ENCODE peak calls at places on chromosomes 7 and 10, in six cellular contexts. One of them, this sample, is unnamed.

GRCh38 chr10:97822261-97822687 is 27.4 kb upstream of the GOLGA7B start:
- DNase-seq in GM12892: no peak
- DNase-seq in endothelial cell of umbilical vein: no peak
- DNase-seq in GM12891: no peak
- DNase-seq in K562: no peak
- DNase-seq in vagina: no peak
- DNase-seq in this sample: no peak

GRCh38 chr10:22230331-22230833 is 12.6 kb upstream of the EBLN1 start:
- DNase-seq in GM12892: no peak
- DNase-seq in endothelial cell of umbilical vein: peak; percentile 75
- DNase-seq in GM12891: peak; percentile 13
- DNase-seq in K562: peak; percentile 75
- DNase-seq in vagina: no peak
- DNase-seq in this sample: no peak

GRCh38 chr7:27080844-27081423 is 14.9 kb downstream of the HOXA1 start:
- DNase-seq in GM12892: no peak
- DNase-seq in endothelial cell of umbilical vein: no peak
- DNase-seq in GM12891: no peak
- DNase-seq in K562: no peak
- DNase-seq in vagina: no peak
- DNase-seq in this sample: no peak

GRCh38 chr10:60200012-60200681 is 189.5 kb downstream of the ANK3 start:
- DNase-seq in GM12892: no peak
- DNase-seq in endothelial cell of umbilical vein: no peak
- DNase-seq in GM12891: no peak
- DNase-seq in K562: no peak
- DNase-seq in vagina: no peak
- DNase-seq in this sample: no peak

GRCh38 chr7:45156516-45157272 is 897 bp upstream of the RAMP3 start:
- DNase-seq in GM12892: no peak
- DNase-seq in endothelial cell of umbilical vein: no peak
- DNase-seq in GM12891: no peak
- DNase-seq in K562: no peak
- DNase-seq in vagina: no peak
- DNase-seq in this sample: no peak

GRCh38 chr7:13198036-13198435 is 510.6 kb downstream of the ARL4A start:
- DNase-seq in GM12892: no peak
- DNase-seq in endothelial cell of umbilical vein: no peak
- DNase-seq in GM12891: no peak
- DNase-seq in K562: no peak
- DNase-seq in vagina: no peak
- DNase-seq in this sample: no peak

GRCh38 chr7:135193615-135194081 is 17.7 kb downstream of the WDR91 start:
- DNase-seq in GM12892: no peak
- DNase-seq in endothelial cell of umbilical vein: no peak
- DNase-seq in GM12891: no peak
- DNase-seq in K562: no peak
- DNase-seq in vagina: peak; percentile 40
- DNase-seq in this sample: no peak

GRCh38 chr10:52752801-52753437 is 19.7 kb downstream of the MBL2 start:
- DNase-seq in GM12892: no peak
- DNase-seq in endothelial cell of umbilical vein: no peak
- DNase-seq in GM12891: no peak
- DNase-seq in K562: no peak
- DNase-seq in vagina: peak; percentile 80
- DNase-seq in this sample: no peak

GRCh38 chr7:99437946-99438572 is 539 bp downstream of the PTCD1 start:
- DNase-seq in GM12892: no peak
- DNase-seq in endothelial cell of umbilical vein: no peak
- DNase-seq in GM12891: no peak
- DNase-seq in K562: no peak
- DNase-seq in vagina: no peak
- DNase-seq in this sample: no peak

GRCh38 chr10:26479766-26480492 is 41.8 kb downstream of the APBB1IP start:
- DNase-seq in GM12892: no peak
- DNase-seq in endothelial cell of umbilical vein: no peak
- DNase-seq in GM12891: no peak
- DNase-seq in K562: no peak
- DNase-seq in vagina: no peak
- DNase-seq in this sample: no peak

GRCh38 chr7:104179178-104179577 is 28.6 kb downstream of the ORC5 start:
- DNase-seq in GM12892: no peak
- DNase-seq in endothelial cell of umbilical vein: no peak
- DNase-seq in GM12891: no peak
- DNase-seq in K562: no peak
- DNase-seq in vagina: no peak
- DNase-seq in this sample: no peak

GRCh38 chr7:50367098-50367497 is 62.6 kb downstream of the IKZF1 start:
- DNase-seq in GM12892: no peak
- DNase-seq in endothelial cell of umbilical vein: no peak
- DNase-seq in GM12891: no peak
- DNase-seq in K562: no peak
- DNase-seq in vagina: no peak
- DNase-seq in this sample: no peak

GRCh38 chr7:140060788-140061606 is 1.8 kb downstream of the PARP12 start:
- DNase-seq in GM12892: no peak
- DNase-seq in endothelial cell of umbilical vein: peak; percentile 88
- DNase-seq in GM12891: no peak
- DNase-seq in K562: peak; percentile 72
- DNase-seq in vagina: peak; percentile 72
- DNase-seq in this sample: peak; percentile 33

GRCh38 chr7:140061607-140061930 is 1.2 kb downstream of the PARP12 start:
- DNase-seq in GM12892: no peak
- DNase-seq in endothelial cell of umbilical vein: no peak
- DNase-seq in GM12891: no peak
- DNase-seq in K562: no peak
- DNase-seq in vagina: peak; percentile 86
- DNase-seq in this sample: no peak

GRCh38 chr7:140062118-140062527 is 628 bp downstream of the PARP12 start:
- DNase-seq in GM12892: peak; percentile 28
- DNase-seq in endothelial cell of umbilical vein: peak; percentile 46
- DNase-seq in GM12891: no peak
- DNase-seq in K562: peak; percentile 56
- DNase-seq in vagina: no peak
- DNase-seq in this sample: peak; percentile 50

GRCh38 chr7:140060243-140060630 is 2.5 kb downstream of the PARP12 start:
- DNase-seq in GM12892: no peak
- DNase-seq in endothelial cell of umbilical vein: peak; percentile 26
- DNase-seq in GM12891: no peak
- DNase-seq in K562: peak; percentile 36
- DNase-seq in vagina: no peak
- DNase-seq in this sample: no peak

DNA sequence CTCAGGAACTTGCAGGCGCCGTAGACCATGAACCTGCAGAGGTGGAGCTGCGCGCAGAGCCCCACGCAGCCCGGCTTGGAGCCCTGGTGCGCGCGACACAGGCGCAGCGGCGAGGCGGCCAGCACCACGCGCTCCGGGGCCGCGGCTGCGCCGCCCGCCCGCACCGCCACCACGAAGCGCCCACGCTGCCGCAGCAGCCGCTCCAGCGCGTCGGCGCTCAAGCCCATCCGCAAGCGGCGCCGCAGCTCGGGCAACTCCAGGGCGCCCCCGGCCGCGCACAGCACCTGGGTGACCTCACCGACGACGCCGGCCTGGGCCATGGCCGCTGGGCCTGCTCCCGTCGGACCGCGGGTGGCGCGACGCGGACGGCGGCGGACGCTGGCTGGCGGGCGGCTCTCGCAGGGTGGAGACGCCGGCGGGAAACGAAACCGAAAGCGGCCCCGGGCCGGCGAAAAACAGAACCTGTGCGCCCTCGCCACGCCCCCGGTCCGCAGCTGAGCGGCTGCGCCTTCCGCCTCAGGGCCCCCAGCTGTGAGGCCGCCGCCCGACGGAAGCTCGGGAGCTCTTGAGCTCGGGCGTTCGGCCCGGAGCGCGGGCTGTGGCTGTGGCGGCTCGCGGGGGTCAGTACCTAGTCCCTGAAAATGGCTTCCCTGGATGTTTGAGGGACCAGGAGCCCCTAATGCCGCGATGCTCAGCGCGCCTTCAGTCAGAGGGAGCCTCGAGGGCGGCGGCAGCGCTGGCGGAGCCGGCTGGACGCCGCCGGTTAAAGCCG is at the start of gene PARP12:
- DNase-seq in GM12892: peak; percentile 66
- DNase-seq in endothelial cell of umbilical vein: peak; percentile 85
- DNase-seq in GM12891: peak; percentile 87
- DNase-seq in K562: peak; percentile 93
- DNase-seq in vagina: no peak
- DNase-seq in this sample: peak; percentile 94
- TF ChIP-seq POLR2A in GM12892: peak; percentile 66
- TF ChIP-seq POLR2A in endothelial cell of umbilical vein: peak; percentile 64
- TF ChIP-seq POLR2A in GM12891: no peak
- TF ChIP-seq POLR2A in K562: peak; percentile 81
- TF ChIP-seq POLR2A in vagina: peak; percentile 29
- TF ChIP-seq POLR2A in this sample: peak; percentile 82

DNA sequence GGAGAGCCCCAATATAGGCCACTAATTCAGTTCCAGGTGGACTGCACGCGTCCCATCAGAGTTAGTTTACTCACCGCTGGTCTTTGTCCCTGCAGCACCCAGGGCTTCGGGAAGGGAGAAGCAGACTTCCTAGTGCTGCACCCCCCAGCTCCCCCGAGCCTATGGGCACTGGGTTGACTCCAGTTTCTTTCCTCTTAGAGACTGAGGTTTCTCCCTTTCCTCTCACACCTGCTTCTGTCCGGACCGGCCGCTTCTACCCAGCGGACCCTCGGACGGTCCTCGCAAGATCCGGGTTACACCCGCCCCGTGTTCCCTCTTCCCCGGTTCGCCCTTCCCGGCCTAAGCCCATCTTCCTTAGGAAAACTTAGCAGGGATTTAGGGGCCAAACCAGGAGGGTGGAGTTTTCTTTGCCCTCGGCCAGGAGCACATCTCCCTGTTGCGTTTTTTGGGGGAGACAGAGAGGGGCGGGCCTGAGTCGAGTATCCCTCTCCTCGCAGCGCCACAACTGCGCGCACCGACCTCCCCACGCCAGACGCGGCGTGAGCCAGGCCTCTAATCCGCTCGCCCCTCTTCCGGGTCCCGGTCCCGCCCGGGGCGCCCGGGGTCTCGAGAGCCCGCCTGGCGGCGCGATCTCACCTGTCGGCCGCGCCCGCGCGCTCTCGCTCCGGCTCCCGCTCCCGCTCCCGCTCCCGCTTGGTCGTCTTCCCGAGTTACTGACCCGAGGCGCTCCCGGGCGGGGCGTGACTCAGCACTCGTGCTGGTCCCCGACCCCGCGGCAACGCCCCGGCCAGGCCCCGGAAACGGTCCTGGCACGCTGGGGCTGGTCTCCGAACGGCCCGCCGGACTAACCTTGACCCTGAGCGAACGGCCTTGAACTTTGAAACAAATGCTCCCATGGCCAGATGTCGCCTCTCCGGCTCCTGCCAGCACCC is at the start of gene AIFM2:
- DNase-seq in GM12892: peak; percentile 86
- DNase-seq in endothelial cell of umbilical vein: peak; percentile 38
- DNase-seq in GM12891: peak; percentile 79
- DNase-seq in K562: peak; percentile 88
- DNase-seq in vagina: no peak
- DNase-seq in this sample: peak; percentile 94
- TF ChIP-seq POLR2AphosphoS5 in GM12892: peak; percentile 60
- TF ChIP-seq POLR2AphosphoS5 in endothelial cell of umbilical vein: peak; percentile 46
- TF ChIP-seq POLR2AphosphoS5 in GM12891: peak; percentile 28
- TF ChIP-seq POLR2AphosphoS5 in K562: peak; percentile 41
- TF ChIP-seq POLR2AphosphoS5 in vagina: peak; percentile 66
- TF ChIP-seq POLR2AphosphoS5 in this sample: peak; percentile 91

GRCh38 chr10:63116452-63117072 is 16.6 kb upstream of the NRBF2 start:
- DNase-seq in GM12892: no peak
- DNase-seq in endothelial cell of umbilical vein: no peak
- DNase-seq in GM12891: no peak
- DNase-seq in K562: no peak
- DNase-seq in vagina: no peak
- DNase-seq in this sample: no peak

GRCh38 chr10:63120554-63120953 is 12.6 kb upstream of the NRBF2 start:
- DNase-seq in GM12892: no peak
- DNase-seq in endothelial cell of umbilical vein: no peak
- DNase-seq in GM12891: no peak
- DNase-seq in K562: no peak
- DNase-seq in vagina: no peak
- DNase-seq in this sample: no peak

GRCh38 chr10:63110940-63111339 is 22.2 kb upstream of the NRBF2 start:
- DNase-seq in GM12892: no peak
- DNase-seq in endothelial cell of umbilical vein: no peak
- DNase-seq in GM12891: no peak
- DNase-seq in K562: peak; percentile 17
- DNase-seq in vagina: no peak
- DNase-seq in this sample: no peak

GRCh38 chr10:63114031-63114814 is 18.9 kb upstream of the NRBF2 start:
- DNase-seq in GM12892: no peak
- DNase-seq in endothelial cell of umbilical vein: no peak
- DNase-seq in GM12891: no peak
- DNase-seq in K562: no peak
- DNase-seq in vagina: peak; percentile 92
- DNase-seq in this sample: peak; percentile 63

DNA sequence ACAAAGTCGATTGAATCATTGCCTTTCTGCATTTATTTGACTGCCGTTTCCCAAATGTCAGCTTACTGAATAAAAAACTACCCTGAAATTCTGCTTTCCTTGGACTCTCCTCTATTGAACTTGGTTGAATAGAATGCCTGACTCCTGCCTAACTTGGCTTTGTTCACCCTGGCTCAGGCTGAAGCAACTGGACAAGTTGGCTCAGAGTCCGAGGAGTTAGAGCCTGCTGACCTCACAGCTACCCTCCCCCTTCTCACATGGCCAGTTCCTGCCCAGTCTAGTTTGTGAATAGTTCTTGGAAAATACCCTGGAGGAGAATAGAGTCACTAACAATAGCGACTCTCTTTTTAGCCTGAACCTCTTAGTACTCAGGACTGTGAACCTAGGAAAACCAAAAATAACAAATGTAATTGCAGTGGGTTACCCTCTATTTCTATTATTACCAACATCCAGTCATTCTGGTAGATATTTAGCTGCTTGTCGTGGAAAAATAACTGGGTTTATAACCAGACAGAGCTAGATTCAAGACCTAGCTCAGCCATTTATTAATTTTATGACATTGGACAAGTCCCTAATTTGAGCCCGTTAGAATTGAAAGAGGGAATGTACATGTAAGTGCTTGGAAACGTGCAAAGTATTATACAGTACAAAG is 17.3 kb upstream of the NRBF2 start:
- DNase-seq in GM12892: no peak
- DNase-seq in endothelial cell of umbilical vein: peak; percentile 18
- DNase-seq in GM12891: no peak
- DNase-seq in K562: peak; percentile 56
- DNase-seq in vagina: peak; percentile 94
- DNase-seq in this sample: peak; percentile 46
- TF ChIP-seq POLR2A in GM12892: no peak
- TF ChIP-seq POLR2A in endothelial cell of umbilical vein: no peak
- TF ChIP-seq POLR2A in GM12891: no peak
- TF ChIP-seq POLR2A in K562: no peak
- TF ChIP-seq POLR2A in vagina: no peak
- TF ChIP-seq POLR2A in this sample: no peak

DNA sequence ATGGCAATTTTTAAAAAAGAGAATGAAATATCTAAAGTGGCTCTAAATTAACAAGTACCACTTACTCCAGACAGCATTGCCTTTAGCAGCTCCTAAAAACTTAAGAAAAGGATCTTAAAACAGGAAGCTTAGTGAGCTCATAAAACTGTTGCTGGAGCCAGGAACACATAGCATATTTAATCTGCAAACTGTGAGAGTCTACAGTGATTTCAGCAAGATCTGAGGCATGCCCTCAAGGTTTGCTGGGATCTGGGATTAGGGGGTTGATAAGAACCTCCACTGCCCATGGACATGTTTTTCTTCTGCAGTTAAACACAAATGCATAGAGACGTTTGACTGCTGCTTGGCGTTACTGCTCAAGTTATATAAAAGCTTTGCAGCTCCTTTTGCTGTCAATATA is 3.8 kb downstream of the GLI3 start:
- DNase-seq in GM12892: no peak
- DNase-seq in endothelial cell of umbilical vein: no peak
- DNase-seq in GM12891: no peak
- DNase-seq in K562: no peak
- DNase-seq in vagina: no peak
- DNase-seq in this sample: no peak
- TF ChIP-seq POLR2AphosphoS5 in GM12892: no peak
- TF ChIP-seq POLR2AphosphoS5 in endothelial cell of umbilical vein: no peak
- TF ChIP-seq POLR2AphosphoS5 in GM12891: no peak
- TF ChIP-seq POLR2AphosphoS5 in K562: no peak
- TF ChIP-seq POLR2AphosphoS5 in vagina: no peak
- TF ChIP-seq POLR2AphosphoS5 in this sample: no peak

This sample was measured in transverse colon.